ENCODE peak calls at places on chromosomes 12 and 14, in six cellular contexts. F, D, O, T, A and P are unnamed samples.

GRCh38 chr12:95204141-95204866 is 13.0 kb downstream of the FGD6 start:
- DNase-seq in F (no peak), D (no peak), O (peak; percentile 44), T (peak; percentile 90), A (peak; percentile 30), P (peak; percentile 58)

GRCh38 chr14:91911474-91912032 is 35.9 kb downstream of the FBLN5 start:
- DNase-seq in F (no peak), D (no peak), O (no peak), T (peak; percentile 83), A (peak; percentile 43), P (no peak)

GRCh38 chr12:10941916-10942607 is 3.0 kb upstream of the TAS2R14 start:
- DNase-seq in F (no peak), D (no peak), O (no peak), T (peak; percentile 91), A (no peak), P (no peak)

GRCh38 chr12:102026728-102027127 is 35.1 kb downstream of the WASHC3 start:
- DNase-seq in F (no peak), D (no peak), O (no peak), T (peak; percentile 53), A (no peak), P (no peak)

GRCh38 chr12:111532741-111533140 is 66.4 kb downstream of the ATXN2 start:
- DNase-seq in F (no peak), D (no peak), O (no peak), T (peak; percentile 67), A (no peak), P (no peak)

GRCh38 chr12:116714175-116714574 is 23.7 kb downstream of the SPRING1 start:
- DNase-seq in F (no peak), D (peak; percentile 34), O (no peak), T (no peak), A (no peak), P (no peak)

GRCh38 chr12:38905480-38906351 is at the start of gene CPNE8:
- DNase-seq in F (peak; percentile 94), D (peak; percentile 89), O (peak; percentile 83), T (peak; percentile 90), A (peak; percentile 61), P (peak; percentile 95)

GRCh38 chr12:79522237-79522636 is 168.5 kb downstream of the PAWR start:
- DNase-seq in F (no peak), D (no peak), O (no peak), T (no peak), A (no peak), P (no peak)

GRCh38 chr12:102676812-102677211 is 196.4 kb upstream of the IGF1 start:
- DNase-seq in F (no peak), D (no peak), O (no peak), T (no peak), A (no peak), P (no peak)

GRCh38 chr12:85872497-85873091 is 1.5 kb upstream of the NTS start:
- DNase-seq in F (no peak), D (no peak), O (no peak), T (no peak), A (no peak), P (no peak)

GRCh38 chr14:69637503-69638030 is 26.2 kb downstream of the SUSD6 start:
- DNase-seq in F (no peak), D (peak; percentile 59), O (no peak), T (no peak), A (no peak), P (no peak)

GRCh38 chr14:60878121-60878520 is 102.8 kb downstream of the TRMT5 start:
- DNase-seq in F (no peak), D (no peak), O (no peak), T (no peak), A (no peak), P (no peak)

GRCh38 chr12:107384645-107385044 is 291.3 kb upstream of the CRY1 start:
- DNase-seq in F (no peak), D (no peak), O (no peak), T (no peak), A (no peak), P (no peak)

GRCh38 chr12:49482095-49483051 is 56.5 kb upstream of the KCNH3 start:
- DNase-seq in F (no peak), D (no peak), O (no peak), T (peak; percentile 86), A (no peak), P (no peak)

GRCh38 chr12:111443086-111443485 is 37.4 kb downstream of the SH2B3 start:
- DNase-seq in F (peak; percentile 51), D (no peak), O (no peak), T (peak; percentile 48), A (no peak), P (peak; percentile 19)

GRCh38 chr14:38125484-38125912 is 82.2 kb upstream of the SSTR1 start:
- DNase-seq in F (no peak), D (no peak), O (no peak), T (no peak), A (no peak), P (no peak)

GRCh38 chr12:112130461-112130998 is 5.2 kb downstream of the TRAFD1 start:
- DNase-seq in F (no peak), D (no peak), O (no peak), T (no peak), A (no peak), P (no peak)

GRCh38 chr14:47447076-47447475 is 228.3 kb downstream of the MDGA2 start:
- DNase-seq in F (no peak), D (no peak), O (no peak), T (peak; percentile 55), A (no peak), P (no peak)

GRCh38 chr12:42141981-42142606 is 2.6 kb downstream of the GXYLT1 start:
- DNase-seq in F (no peak), D (no peak), O (no peak), T (no peak), A (no peak), P (no peak)

GRCh38 chr14:92093320-92093719 is 13.1 kb downstream of the ATXN3 start:
- DNase-seq in F (no peak), D (no peak), O (no peak), T (no peak), A (no peak), P (no peak)

GRCh38 chr12:105864916-105865315 is 273.8 kb downstream of the NUAK1 start:
- DNase-seq in F (no peak), D (no peak), O (no peak), T (no peak), A (no peak), P (no peak)

GRCh38 chr14:89493877-89494634 is 77.0 kb upstream of the FOXN3 start:
- DNase-seq in F (peak; percentile 24), D (no peak), O (no peak), T (no peak), A (no peak), P (no peak)

GRCh38 chr14:70415788-70416187 is 1.1 kb downstream of the SYNJ2BP start:
- DNase-seq in F (no peak), D (no peak), O (no peak), T (no peak), A (no peak), P (no peak)

DNA sequence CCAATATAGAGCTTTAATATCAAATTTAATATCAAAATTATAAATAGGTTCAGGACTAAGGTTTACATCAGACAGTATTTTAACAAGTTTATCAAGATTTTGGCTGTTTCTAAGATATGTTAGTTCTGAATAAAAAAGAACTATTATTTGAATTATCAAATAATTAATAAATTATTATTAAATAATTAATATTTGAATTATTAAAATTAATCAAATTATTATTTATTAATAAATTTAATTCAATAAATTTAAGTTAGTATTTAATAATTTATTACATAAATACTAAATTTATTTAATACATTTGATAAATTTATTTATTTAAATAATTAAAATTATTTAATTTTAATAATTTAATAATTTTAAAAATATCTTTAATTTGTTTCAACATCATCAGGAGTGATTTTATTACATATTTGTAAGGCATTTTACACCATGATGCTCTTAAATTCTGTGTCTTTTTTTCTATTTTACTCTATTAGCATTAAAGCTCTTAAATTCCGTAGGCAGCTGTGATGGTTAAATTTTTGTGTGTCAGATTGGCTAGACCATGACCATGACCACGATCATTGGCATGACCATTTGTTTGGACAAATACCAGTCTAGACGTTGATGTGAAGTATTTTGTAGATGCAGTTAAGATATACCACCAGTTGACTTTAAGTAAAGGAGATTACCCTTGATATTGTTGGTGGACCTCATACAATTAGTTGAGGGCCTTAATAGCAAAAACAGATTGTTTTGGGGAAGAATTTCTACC is 82.6 kb downstream of the BBS10 start:
- DNase-seq in F (no peak), D (no peak), O (no peak), T (no peak), A (no peak), P (no peak)
- H3K27ac ChIP-seq in F (no peak overlapping the region), D (no peak overlapping the region), O (no peak overlapping the region), T (no peak overlapping the region), A (no peak overlapping the region), P (no peak overlapping the region)

DNA sequence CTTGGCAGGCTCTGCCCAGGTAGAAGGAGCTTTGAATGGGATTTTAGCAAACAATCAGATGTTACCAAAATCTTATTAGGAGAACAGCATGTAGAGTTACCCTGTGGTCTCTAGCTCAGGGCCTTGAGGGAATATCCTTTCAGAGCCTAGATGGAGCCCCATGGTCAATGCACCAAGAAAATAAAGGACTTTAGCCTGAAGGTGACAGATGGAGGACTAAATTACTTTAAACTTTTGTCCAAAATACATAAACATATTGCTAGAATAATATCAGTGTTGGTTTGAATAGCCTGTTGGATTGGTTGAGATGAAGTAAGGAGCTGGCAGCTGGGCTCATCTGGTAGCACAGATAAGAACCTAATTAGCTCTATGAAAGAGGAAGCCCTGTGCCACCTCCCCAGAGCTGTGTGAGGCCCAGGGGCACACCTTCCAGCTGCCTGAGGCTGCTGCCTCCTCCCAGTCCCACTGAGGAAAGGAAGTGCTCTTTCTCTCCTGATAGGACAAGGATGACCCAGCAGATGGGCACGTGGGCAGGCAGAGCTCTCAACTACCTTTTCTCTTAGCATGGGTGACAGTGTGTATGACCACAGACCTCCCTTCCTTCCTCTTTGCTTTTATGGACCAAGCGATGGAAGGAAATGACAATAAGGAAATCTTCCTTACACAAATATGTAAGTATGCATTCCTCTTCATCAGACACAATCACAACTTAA is 127.4 kb upstream of the AMIGO2 start:
- DNase-seq in F (no peak), D (no peak), O (no peak), T (no peak), A (no peak), P (no peak)
- H3K27ac ChIP-seq in F (no peak overlapping the region), D (no peak overlapping the region), O (no peak overlapping the region), T (no peak overlapping the region), A (peak overlapping the region; percentile 31), P (no peak overlapping the region)

GRCh38 chr12:32756476-32757158 is 920 bp upstream of the YARS2 start:
- DNase-seq in F (no peak), D (no peak), O (peak; percentile 22), T (peak; percentile 63), A (no peak), P (no peak)

GRCh38 chr12:32755051-32755653 is 545 bp downstream of the YARS2 start:
- DNase-seq in F (peak; percentile 78), D (peak; percentile 71), O (peak; percentile 66), T (peak; percentile 98), A (peak; percentile 72), P (peak; percentile 87)

GRCh38 chr12:32755654-32756475 is at the start of gene YARS2:
- DNase-seq in F (peak; percentile 96), D (peak; percentile 92), O (peak; percentile 90), T (peak; percentile 98), A (peak; percentile 97), P (peak; percentile 97)

GRCh38 chr12:32753605-32754004 is 2.1 kb downstream of the YARS2 start:
- DNase-seq in F (no peak), D (no peak), O (no peak), T (no peak), A (no peak), P (no peak)

GRCh38 chr12:32754101-32754500 is 1.6 kb downstream of the YARS2 start:
- DNase-seq in F (no peak), D (no peak), O (no peak), T (no peak), A (no peak), P (no peak)
- H3K27ac ChIP-seq in F (peak overlapping the region; percentile 87), D (peak overlapping the region; percentile 93), O (no peak overlapping the region), T (no peak overlapping the region), A (peak overlapping the region; percentile 94), P (no peak overlapping the region)

GRCh38 chr12:1851126-1851791 is 30.9 kb downstream of the LRTM2 start:
- DNase-seq in F (no peak), D (no peak), O (no peak), T (no peak), A (no peak), P (no peak)
- H3K27ac ChIP-seq in F (peak overlapping the region; percentile 14), D (no peak overlapping the region), O (no peak overlapping the region), T (no peak overlapping the region), A (no peak overlapping the region), P (no peak overlapping the region)